ENCODE peak calls at places on chromosomes 16 and 17, in nine cellular contexts. S is thoracic aorta, H is Peyer's patch, U is endodermal cell, Y is A549, L is ovary, W is heart right ventricle, Q is MM.1S, O is IMR-90. N is an unnamed sample.

GRCh38 chr16:27595461-27595860 is 45.5 kb downstream of the KATNIP start:
- DNase-seq in S (no peak), H (no peak), U (no peak), Y (no peak), L (no peak), W (no peak), Q (no peak), O (no peak), N (no peak)

GRCh38 chr17:51118330-51119195 is 2.1 kb downstream of the SPAG9 start:
- DNase-seq in S (no peak), H (peak; percentile 81), U (no peak), Y (no peak), L (peak; percentile 51), W (no peak), Q (no peak), O (no peak), N (no peak)

GRCh38 chr16:49969356-49970030 is 55.5 kb upstream of the CNEP1R1 start:
- DNase-seq in S (no peak), H (no peak), U (no peak), Y (no peak), L (no peak), W (peak; percentile 12), Q (no peak), O (no peak), N (no peak)

GRCh38 chr17:66976379-66976663 is 11.8 kb downstream of the CACNG4 start:
- DNase-seq in S (no peak), H (no peak), U (no peak), Y (no peak), L (no peak), W (no peak), Q (no peak), O (no peak), N (no peak)

GRCh38 chr17:5526821-5527598 is 40.6 kb downstream of the MIS12 start:
- DNase-seq in S (peak; percentile 83), H (peak; percentile 58), U (no peak), Y (peak; percentile 90), L (no peak), W (peak; percentile 51), Q (peak; percentile 9), O (peak; percentile 98), N (peak; percentile 87)

GRCh38 chr16:21166561-21166961 is 8.1 kb downstream of the LDAF1 start:
- DNase-seq in S (no peak), H (no peak), U (peak; percentile 61), Y (no peak), L (no peak), W (no peak), Q (no peak), O (peak; percentile 52), N (no peak)

GRCh38 chr17:59641799-59642484 is 22.2 kb downstream of the CLTC start:
- DNase-seq in S (no peak), H (no peak), U (no peak), Y (no peak), L (no peak), W (no peak), Q (peak; percentile 85), O (no peak), N (no peak)

GRCh38 chr17:73863761-73864535 is 219.7 kb upstream of the SDK2 start:
- DNase-seq in S (no peak), H (no peak), U (no peak), Y (no peak), L (no peak), W (no peak), Q (no peak), O (no peak), N (no peak)

GRCh38 chr16:63575031-63575430 is 1538.8 kb upstream of the CDH8 start:
- DNase-seq in S (no peak), H (no peak), U (no peak), Y (no peak), L (no peak), W (no peak), Q (no peak), O (no peak), N (no peak)

GRCh38 chr17:28811594-28812135 is 30.9 kb downstream of the FAM222B start:
- DNase-seq in S (no peak), H (no peak), U (peak; percentile 71), Y (peak; percentile 65), L (no peak), W (no peak), Q (peak; percentile 8), O (peak; percentile 21), N (peak; percentile 44)

GRCh38 chr16:52578007-52578828 is 31.3 kb upstream of the TOX3 start:
- DNase-seq in S (no peak), H (no peak), U (no peak), Y (no peak), L (no peak), W (no peak), Q (no peak), O (no peak), N (no peak)

GRCh38 chr17:17809527-17810373 is 27.0 kb downstream of the SREBF1 start:
- DNase-seq in S (no peak), H (no peak), U (peak; percentile 96), Y (no peak), L (peak; percentile 75), W (peak; percentile 61), Q (no peak), O (no peak), N (no peak)

GRCh38 chr16:81476732-81477131 is 32.1 kb downstream of the CMIP start:
- DNase-seq in S (no peak), H (no peak), U (no peak), Y (no peak), L (no peak), W (no peak), Q (no peak), O (no peak), N (no peak)

GRCh38 chr16:85514601-85515318 is 98.4 kb upstream of the GSE1 start:
- DNase-seq in S (peak; percentile 55), H (peak; percentile 69), U (peak; percentile 75), Y (peak; percentile 95), L (peak; percentile 68), W (peak; percentile 60), Q (no peak), O (peak; percentile 92), N (peak; percentile 92)

GRCh38 chr16:83348991-83349390 is 458.8 kb upstream of the HSBP1 start:
- DNase-seq in S (no peak), H (no peak), U (no peak), Y (no peak), L (no peak), W (no peak), Q (no peak), O (no peak), N (no peak)

GRCh38 chr16:76226011-76226410 is 51.2 kb upstream of the CNTNAP4 start:
- DNase-seq in S (no peak), H (no peak), U (no peak), Y (no peak), L (no peak), W (no peak), Q (no peak), O (no peak), N (no peak)

GRCh38 chr17:77501101-77501566 is 360.4 kb downstream of the SEC14L1 start:
- DNase-seq in S (no peak), H (peak; percentile 45), U (peak; percentile 86), Y (peak; percentile 55), L (no peak), W (no peak), Q (peak; percentile 23), O (no peak), N (no peak)

DNA sequence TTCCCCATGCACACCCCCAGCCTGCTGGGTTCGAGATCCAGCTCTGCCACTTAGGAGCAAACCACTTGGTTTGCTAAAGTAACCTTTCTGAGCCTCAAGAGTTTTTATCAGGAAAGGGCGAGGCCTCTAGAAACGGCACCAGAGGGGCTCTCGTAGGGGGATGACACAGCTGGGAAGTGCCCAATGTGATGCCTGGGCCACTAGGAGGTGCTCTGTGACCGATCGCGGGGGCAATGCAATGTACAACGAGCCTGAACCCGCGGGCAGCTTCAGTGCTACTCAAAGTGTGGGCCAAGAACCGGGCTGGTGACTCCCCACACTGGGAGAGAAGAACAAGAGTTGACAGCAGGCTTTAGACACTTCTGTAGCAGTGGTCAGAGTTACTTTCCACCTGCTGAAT is 9.4 kb downstream of the C16orf89 start:
- DNase-seq in S (no peak), H (no peak), U (peak; percentile 91), Y (no peak), L (no peak), W (no peak), Q (peak; percentile 24), O (no peak), N (no peak)
- TF ChIP-seq CTCF in S (no peak), H (peak; percentile 43), U (peak; percentile 86), Y (peak; percentile 42), L (no peak), W (peak; percentile 8), Q (peak; percentile 48), O (peak; percentile 48), N (no peak)

DNA sequence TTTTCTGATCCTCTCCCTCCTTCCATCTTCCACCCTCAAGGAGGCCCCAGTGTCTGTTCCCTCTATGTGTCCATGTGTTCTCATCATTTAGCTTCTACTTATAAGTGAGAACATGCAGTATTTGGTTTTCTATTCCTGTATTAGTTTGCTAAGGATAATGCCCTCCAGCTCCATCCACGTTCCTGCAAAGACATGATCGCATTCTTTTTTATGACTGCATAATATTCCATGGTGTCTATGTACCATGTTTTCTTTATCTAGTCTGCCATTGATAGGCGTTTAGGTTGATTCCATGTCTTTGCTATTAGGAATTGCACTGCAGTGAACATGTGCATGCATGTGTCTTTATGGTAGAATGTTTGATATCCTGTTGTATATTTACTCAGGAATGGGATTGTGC is 275.1 kb downstream of the BCAS3 start:
- DNase-seq in S (no peak), H (no peak), U (no peak), Y (no peak), L (no peak), W (no peak), Q (no peak), O (no peak), N (no peak)
- H3K27ac ChIP-seq in S (no peak overlapping the region), H (no peak overlapping the region), U (no peak overlapping the region), Y (no peak overlapping the region), L (no peak overlapping the region), W (no peak overlapping the region), Q (no peak overlapping the region), O (no peak overlapping the region), N (no peak overlapping the region)

DNA sequence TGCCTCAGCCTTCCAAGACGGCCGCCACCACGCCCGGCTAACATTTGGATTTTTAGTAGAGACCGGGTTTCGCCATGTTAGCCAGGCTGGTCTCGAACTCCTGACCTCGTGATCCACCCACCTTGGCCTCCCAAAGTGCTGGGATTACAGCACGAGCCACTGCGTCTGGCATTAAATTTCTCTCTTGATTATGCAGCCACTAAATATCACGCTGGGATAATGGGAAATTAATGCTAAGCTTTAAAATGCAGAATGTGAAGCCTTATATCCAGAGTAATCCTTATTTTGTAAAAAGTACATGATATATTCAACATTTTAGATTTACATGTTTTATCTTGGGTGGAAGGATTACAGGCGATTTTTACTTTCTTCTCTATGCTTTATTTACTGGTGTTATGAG is 89.2 kb downstream of the ANKRD11 start:
- DNase-seq in S (no peak), H (no peak), U (no peak), Y (no peak), L (no peak), W (no peak), Q (no peak), O (no peak), N (no peak)
- TF ChIP-seq CTCF in S (no peak), H (no peak), U (no peak), Y (no peak), L (no peak), W (no peak), Q (no peak), O (no peak), N (no peak)

DNA sequence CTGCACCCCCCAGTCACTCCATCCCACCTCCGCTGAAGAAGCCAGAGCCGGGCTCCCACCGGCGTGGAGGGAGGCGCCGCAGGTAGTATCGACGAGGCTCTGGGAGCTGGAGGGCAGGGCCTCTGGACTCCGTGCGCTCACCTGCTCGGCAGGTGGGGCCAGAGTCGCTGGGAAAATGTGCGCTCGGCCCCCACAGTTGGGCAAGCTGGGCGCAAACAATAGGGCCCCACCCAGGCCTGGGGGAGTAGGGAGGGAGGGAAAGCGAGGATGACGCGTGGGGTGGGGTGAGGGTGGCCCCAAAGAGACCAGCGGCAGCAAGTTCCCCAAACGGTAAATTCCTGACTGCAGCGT is 660 bp downstream of the JUP start:
- DNase-seq in S (no peak), H (peak; percentile 86), U (peak; percentile 94), Y (no peak), L (peak; percentile 57), W (peak; percentile 59), Q (peak; percentile 6), O (no peak), N (peak; percentile 79)
- H3K27ac ChIP-seq in S (peak overlapping the region; percentile 37), H (peak overlapping the region; percentile 76), U (peak overlapping the region; percentile 83), Y (peak overlapping the region; percentile 86), L (no peak overlapping the region), W (peak overlapping the region; percentile 93), Q (no peak overlapping the region), O (peak overlapping the region; percentile 26), N (peak overlapping the region; percentile 97)

N was measured in RWPE1.